ENCODE peak calls at places on chromosome 13, in five cellular contexts. B is prostate gland, F is suprapubic skin, Z is breast epithelium, Q is upper lobe of left lung. U is an unnamed sample.

GRCh38 chr13:31859546-31859945 is 120.2 kb downstream of the RXFP2 start:
- DNase-seq in B (no peak), F (no peak), Z (no peak), Q (no peak), U (no peak)

GRCh38 chr13:80157261-80157942 is 183.5 kb downstream of the SPRY2 start:
- DNase-seq in B (no peak), F (no peak), Z (no peak), Q (no peak), U (no peak)

GRCh38 chr13:23570931-23571330 is 719 bp downstream of the TNFRSF19 start:
- DNase-seq in B (no peak), F (no peak), Z (no peak), Q (no peak), U (no peak)

GRCh38 chr13:101272886-101273285 is 143.4 kb downstream of the NALCN start:
- DNase-seq in B (no peak), F (no peak), Z (no peak), Q (no peak), U (no peak)

GRCh38 chr13:104594801-104595200 is 1528.6 kb upstream of the SLC10A2 start:
- DNase-seq in B (no peak), F (no peak), Z (no peak), Q (no peak), U (no peak)

GRCh38 chr13:32969516-32969941 is 46.7 kb upstream of the KL start:
- DNase-seq in B (no peak), F (no peak), Z (no peak), Q (no peak), U (peak)

GRCh38 chr13:33066329-33066728 is 50.1 kb downstream of the KL start:
- DNase-seq in B (no peak), F (no peak), Z (no peak), Q (peak), U (no peak)

GRCh38 chr13:53126803-53127202 is 98.2 kb downstream of the OLFM4 start:
- DNase-seq in B (no peak), F (no peak), Z (no peak), Q (no peak), U (no peak)

GRCh38 chr13:67614013-67614412 is 383.9 kb upstream of the PCDH9 start:
- DNase-seq in B (no peak), F (no peak), Z (no peak), Q (no peak), U (no peak)

GRCh38 chr13:30360586-30360985 is 53.2 kb upstream of the KATNAL1 start:
- DNase-seq in B (no peak), F (no peak), Z (no peak), Q (no peak), U (no peak)

GRCh38 chr13:38159710-38160109 is 189.9 kb upstream of the UFM1 start:
- DNase-seq in B (no peak), F (no peak), Z (no peak), Q (no peak), U (no peak)

GRCh38 chr13:97238883-97239282 is 16.8 kb downstream of the MBNL2 start:
- DNase-seq in B (no peak), F (no peak), Z (no peak), Q (no peak), U (no peak)

GRCh38 chr13:41263261-41263971 is at the start of gene MTRF1:
- DNase-seq in B (peak), F (peak), Z (peak), Q (peak), U (peak)
- TF ChIP-seq POLR2A in B (no peak), F (no peak), Z (no peak), Q (no peak), U (peak)

DNA sequence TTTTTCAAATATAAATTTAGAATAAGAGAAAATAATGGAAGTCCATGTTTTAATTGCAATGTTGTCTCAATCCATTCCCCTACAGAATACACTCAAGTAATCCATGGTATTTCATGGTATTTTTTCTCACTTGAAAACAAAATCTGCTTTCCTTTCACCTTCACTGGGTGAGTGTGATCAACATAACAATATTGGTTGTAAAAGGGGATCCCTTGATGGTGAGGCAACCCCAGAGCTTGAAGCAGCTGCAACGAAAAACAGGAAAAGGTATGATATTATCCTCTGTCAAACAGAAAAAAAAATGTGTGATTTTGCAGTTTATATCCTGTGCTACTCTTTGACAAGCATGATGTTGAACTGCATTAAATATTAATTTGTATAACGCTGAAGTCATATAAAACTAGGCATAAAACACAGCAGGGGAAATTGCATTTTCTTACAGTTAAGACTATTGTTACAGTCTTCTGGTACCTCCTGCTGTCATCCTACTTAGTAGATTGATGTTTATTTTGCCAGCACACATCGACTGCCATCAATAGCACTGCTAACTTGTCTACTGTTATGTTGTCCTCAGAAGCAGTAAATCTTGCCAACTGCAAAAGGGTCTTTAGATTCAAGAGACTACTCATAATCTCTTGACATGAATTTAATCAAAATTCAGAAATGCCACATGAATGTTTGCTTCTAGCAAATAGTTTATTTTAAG is 373.1 kb upstream of the MIR17HG start:
- DNase-seq in B (no peak), F (no peak), Z (no peak), Q (no peak), U (no peak)
- TF ChIP-seq POLR2AphosphoS5 in B (no peak), F (no peak), Z (no peak), Q (no peak), U (no peak)

GRCh38 chr13:108218044-108218974 is at the start of gene ABHD13:
- DNase-seq in B (peak), F (peak), Z (peak), Q (peak), U (peak)
- TF ChIP-seq POLR2A in B (peak), F (no peak), Z (no peak), Q (peak), U (peak)

GRCh38 chr13:47218611-47219010 is 321.8 kb upstream of the HTR2A start:
- DNase-seq in B (no peak), F (no peak), Z (no peak), Q (no peak), U (no peak)

GRCh38 chr13:47220453-47221150 is 323.7 kb upstream of the HTR2A start:
- DNase-seq in B (no peak), F (no peak), Z (no peak), Q (no peak), U (no peak)

GRCh38 chr13:47213057-47213456 is 316.2 kb upstream of the HTR2A start:
- DNase-seq in B (no peak), F (no peak), Z (no peak), Q (no peak), U (no peak)

GRCh38 chr13:47215741-47216140 is 318.9 kb upstream of the HTR2A start:
- DNase-seq in B (no peak), F (no peak), Z (no peak), Q (no peak), U (no peak)

GRCh38 chr13:47216176-47216822 is 319.4 kb upstream of the HTR2A start:
- DNase-seq in B (no peak), F (no peak), Z (no peak), Q (no peak), U (no peak)
- TF ChIP-seq POLR2AphosphoS5 in B (no peak), F (no peak), Z (no peak), Q (no peak), U (no peak)

DNA sequence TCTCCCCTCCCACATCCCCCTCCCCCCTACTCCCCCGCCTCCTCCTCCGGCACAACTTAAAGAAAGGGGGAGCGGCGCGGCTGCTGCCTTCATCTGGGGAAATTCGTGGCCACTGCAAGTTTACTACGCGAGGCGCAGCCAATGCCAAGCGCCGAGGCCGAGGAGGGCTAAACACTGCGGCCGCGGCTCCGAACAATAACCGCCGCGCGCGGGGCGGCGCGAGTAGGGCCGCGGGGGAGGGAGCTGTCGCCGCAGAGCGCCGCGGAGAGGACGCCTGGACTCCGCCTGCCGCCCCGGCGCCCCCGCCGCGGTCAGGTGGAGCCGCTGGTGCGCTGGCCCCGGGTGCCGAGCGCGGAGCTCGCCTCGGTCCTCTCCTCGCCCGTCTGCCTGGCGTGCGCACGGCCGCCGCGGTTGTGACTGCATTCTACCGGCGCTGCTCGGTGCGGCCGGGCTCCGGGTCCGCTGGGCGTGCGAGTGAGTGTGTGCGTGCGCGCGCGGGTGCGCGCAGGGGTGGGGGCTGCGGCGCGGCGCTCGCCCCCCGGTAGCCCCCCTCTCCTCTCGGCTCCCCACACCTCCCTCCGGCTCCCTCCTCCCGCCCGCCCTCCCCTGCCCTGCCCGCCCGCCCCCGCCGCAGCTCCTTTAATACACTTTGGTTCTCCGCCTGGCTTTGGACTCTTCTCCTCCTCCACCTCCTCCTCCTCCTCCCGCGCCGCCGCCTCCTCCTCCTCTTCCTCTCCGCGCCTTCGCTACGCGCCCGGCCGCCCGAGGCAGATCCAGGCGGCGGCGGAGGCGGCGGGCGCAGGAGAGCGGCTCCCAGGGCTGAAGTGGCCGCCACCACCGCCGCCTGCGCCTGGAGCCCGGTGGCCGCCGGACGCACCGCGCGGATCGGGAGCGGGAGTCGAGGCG is at the start of gene ZIC2:
- DNase-seq in B (no peak), F (no peak), Z (no peak), Q (peak), U (no peak)
- TF ChIP-seq POLR2A in B (no peak), F (no peak), Z (no peak), Q (no peak), U (no peak)

GRCh38 chr13:55341891-55342290 is 1798.8 kb upstream of the PRR20A start:
- DNase-seq in B (no peak), F (no peak), Z (no peak), Q (no peak), U (no peak)

GRCh38 chr13:55347528-55347927 is 1793.2 kb upstream of the PRR20A start:
- DNase-seq in B (no peak), F (no peak), Z (no peak), Q (no peak), U (no peak)

GRCh38 chr13:55345197-55345596 is 1795.5 kb upstream of the PRR20A start:
- DNase-seq in B (no peak), F (no peak), Z (no peak), Q (no peak), U (no peak)
- TF ChIP-seq POLR2AphosphoS5 in B (no peak), F (no peak), Z (no peak), Q (no peak), U (no peak)

DNA sequence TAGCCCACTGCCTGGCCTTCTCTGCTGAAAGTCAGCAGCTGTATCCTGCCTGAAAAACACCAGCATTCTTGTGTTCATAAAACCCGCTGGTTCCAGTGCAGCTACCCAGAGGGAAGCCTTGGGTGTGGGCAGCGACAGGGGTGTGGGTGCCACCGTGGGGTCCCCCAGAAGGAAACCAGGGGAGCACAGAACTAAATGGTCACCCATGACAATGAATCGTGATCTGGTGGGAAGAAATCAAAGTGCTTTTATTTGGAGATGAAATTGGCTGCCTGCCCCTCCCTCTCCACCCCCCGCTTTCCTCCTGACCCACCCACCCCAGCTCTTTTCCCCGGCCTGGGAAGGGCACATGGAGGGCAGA is 13.7 kb downstream of the RASA3 start:
- DNase-seq in B (no peak), F (no peak), Z (no peak), Q (no peak), U (no peak)
- TF ChIP-seq POLR2A in B (no peak), F (no peak), Z (no peak), Q (no peak), U (no peak)

U was measured in GM12892.